ENCODE peak calls at places on chromosomes 13 and 19, in nine cellular contexts. F, J, A, P, S, H, X, N and M are unnamed samples.

GRCh38 chr13:30607908-30608307 is 9.8 kb upstream of the USPL1 start:
- DNase-seq in X (no peak), H (no peak), A (no peak), P (no peak), F (no peak), S (no peak), J (no peak), N (peak; percentile 69), M (no peak)

GRCh38 chr13:43057653-43058317 is 34.4 kb downstream of the DNAJC15 start:
- DNase-seq in N (peak; percentile 29), J (no peak), H (peak; percentile 46), S (no peak), P (peak; percentile 15), A (peak; percentile 38), F (peak; percentile 18), X (no peak), M (no peak)

GRCh38 chr19:2291185-2291751 is 9.3 kb upstream of the PEAK3 start:
- DNase-seq in N (no peak), H (no peak), F (no peak), P (no peak), A (no peak), J (no peak), X (no peak), S (no peak), M (no peak)

GRCh38 chr19:4910594-4911273 is 1.4 kb downstream of the UHRF1 start:
- DNase-seq in F (peak; percentile 64), S (no peak), A (peak; percentile 75), N (no peak), P (peak; percentile 25), H (peak; percentile 19), X (no peak), J (no peak), M (peak; percentile 15)

GRCh38 chr19:45981350-45981749 is 7.7 kb upstream of the NOVA2 start:
- DNase-seq in J (no peak), F (no peak), A (peak; percentile 42), H (no peak), N (no peak), S (no peak), P (no peak), X (no peak), M (no peak)

GRCh38 chr19:32824136-32824835 is 45.3 kb downstream of the SLC7A9 start:
- DNase-seq in H (no peak), S (no peak), J (no peak), F (no peak), X (no peak), A (no peak), N (no peak), P (no peak), M (no peak)

GRCh38 chr13:100986571-100986970 is 312.0 kb upstream of the TMTC4 start:
- DNase-seq in X (no peak), S (no peak), P (no peak), H (no peak), F (no peak), A (no peak), J (no peak), N (no peak), M (no peak)

GRCh38 chr19:2290441-2291184 is 8.6 kb upstream of the PEAK3 start:
- DNase-seq in X (no peak), J (no peak), S (no peak), A (no peak), N (no peak), F (no peak), H (no peak), P (no peak), M (no peak)

GRCh38 chr13:20336761-20337160 is 104.6 kb upstream of the GJB6 start:
- DNase-seq in A (no peak), F (no peak), H (no peak), X (no peak), J (no peak), N (no peak), P (no peak), S (no peak), M (no peak)

GRCh38 chr19:676343-677105 is at the start of gene FSTL3:
- DNase-seq in P (peak; percentile 41), N (no peak), X (peak; percentile 63), J (peak; percentile 34), S (no peak), A (peak; percentile 36), F (peak; percentile 27), H (no peak), M (no peak)

GRCh38 chr19:45001087-45001739 is at the start of gene RELB:
- DNase-seq in S (peak; percentile 98), H (peak; percentile 96), J (peak; percentile 94), A (peak; percentile 95), N (peak; percentile 97), P (peak; percentile 95), X (peak; percentile 98), F (peak; percentile 91), M (peak; percentile 93)

GRCh38 chr19:37845932-37846331 is 60.5 kb downstream of the WDR87 start:
- DNase-seq in A (no peak), X (no peak), P (no peak), H (no peak), S (no peak), N (no peak), J (no peak), F (no peak), M (no peak)

GRCh38 chr13:111790621-111791020 is 276.3 kb upstream of the SOX1 start:
- DNase-seq in S (no peak), H (no peak), A (no peak), J (no peak), P (no peak), X (no peak), F (no peak), N (no peak), M (no peak)

GRCh38 chr19:3431760-3432397 is 48.4 kb downstream of the SMIM24 start:
- DNase-seq in F (no peak), N (no peak), H (no peak), X (peak; percentile 52), S (no peak), J (no peak), P (no peak), A (no peak), M (no peak)

GRCh38 chr19:3434630-3435553 is 45.4 kb downstream of the SMIM24 start:
- DNase-seq in J (peak; percentile 95), S (peak; percentile 98), N (peak; percentile 90), X (peak; percentile 99), F (peak; percentile 97), H (peak; percentile 97), A (peak; percentile 98), P (peak; percentile 90), M (peak; percentile 85)

GRCh38 chr19:3433313-3433712 is 47.0 kb downstream of the SMIM24 start:
- DNase-seq in S (no peak), X (peak; percentile 57), F (no peak), P (no peak), N (no peak), H (no peak), A (no peak), J (no peak), M (no peak)

DNA sequence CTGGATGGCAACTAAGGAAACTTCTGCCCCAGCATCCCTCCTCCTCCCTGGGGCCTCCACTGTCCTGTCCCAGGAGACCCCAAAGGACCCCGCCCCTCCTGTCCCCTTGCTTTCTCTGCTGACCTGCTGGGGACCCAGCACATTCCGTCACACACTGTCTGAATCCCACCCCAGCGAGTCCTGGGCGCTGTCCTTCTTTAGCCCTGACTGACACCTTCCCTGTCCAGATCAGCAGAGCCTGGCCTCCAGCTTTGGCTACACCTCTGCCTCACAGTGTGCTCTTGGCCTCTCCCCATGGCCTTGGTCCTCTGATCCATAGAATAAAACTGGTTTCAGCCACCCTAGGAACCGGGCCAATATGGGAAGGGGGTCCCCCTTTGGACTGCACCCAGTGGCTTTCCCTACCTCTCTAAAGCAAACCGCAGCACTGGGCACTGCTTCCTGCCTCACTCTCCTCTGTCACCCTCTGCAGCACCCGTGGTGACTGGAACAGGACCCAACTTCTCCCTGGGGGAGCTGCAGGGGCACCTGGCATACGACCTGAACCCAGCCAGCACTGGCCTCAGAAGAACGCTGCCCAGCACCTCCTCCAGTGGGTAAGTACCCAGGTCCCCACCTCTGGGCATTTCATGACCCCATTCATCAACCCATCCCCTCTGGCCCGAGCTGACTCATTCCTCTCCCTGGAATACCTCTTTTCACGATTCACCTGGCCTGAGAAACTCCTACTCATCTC is 46.4 kb downstream of the SMIM24 start:
- DNase-seq in P (no peak), N (no peak), X (peak; percentile 50), H (no peak), A (no peak), J (no peak), F (no peak), S (no peak), M (no peak)
- H3K4me3 ChIP-seq in P (no peak overlapping the region), N (peak overlapping the region; percentile 92), X (peak overlapping the region; percentile 62), H (peak overlapping the region; percentile 57), A (no peak overlapping the region), J (no peak overlapping the region), F (no peak overlapping the region), S (peak overlapping the region; percentile 55), M (no peak overlapping the region)

DNA sequence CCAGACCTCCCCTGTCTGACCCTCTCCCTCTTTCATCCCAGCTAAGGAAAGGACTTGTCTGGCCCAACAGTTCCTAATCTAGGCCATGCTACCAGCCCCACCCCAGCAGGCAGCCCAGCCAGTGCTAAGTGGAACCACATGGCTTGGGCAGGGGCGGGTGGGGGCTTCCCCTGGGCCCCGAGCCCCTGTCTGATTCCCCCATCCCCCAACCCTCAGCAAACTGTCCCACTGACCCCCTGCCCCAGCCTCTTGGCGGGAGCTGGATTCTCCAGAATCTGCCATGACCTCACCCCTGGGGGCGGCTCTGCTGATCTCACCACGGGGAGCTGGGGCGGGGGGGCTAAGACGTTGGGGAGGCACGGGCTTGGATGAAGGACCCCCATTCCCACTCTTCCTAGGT is 2.9 kb downstream of the COL5A3 start:
- DNase-seq in S (no peak), N (no peak), P (no peak), A (no peak), F (no peak), J (peak; percentile 66), X (peak; percentile 76), H (peak; percentile 65), M (no peak)
- H3K27me3 ChIP-seq in S (peaks cover 26% of the 10 kb centered on the region), N (peaks cover 19% of the 10 kb centered on the region), P (peaks cover 95% of the 10 kb centered on the region), A (peaks cover 45% of the 10 kb centered on the region), F (peaks cover 3% of the 10 kb centered on the region), J (no peaks in the 10 kb centered on the region), X (peaks cover 43% of the 10 kb centered on the region), H (peaks cover 68% of the 10 kb centered on the region), M (no peaks in the 10 kb centered on the region)

GRCh38 chr13:99843872-99844271 is 127.7 kb downstream of the ZIC5 start:
- DNase-seq in P (no peak), N (no peak), J (no peak), F (no peak), H (no peak), S (no peak), A (no peak), X (no peak), M (no peak)

GRCh38 chr13:99845136-99845874 is 126.3 kb downstream of the ZIC5 start:
- DNase-seq in H (no peak), X (no peak), A (no peak), P (no peak), N (no peak), S (no peak), F (no peak), J (no peak), M (no peak)

GRCh38 chr13:99842379-99842778 is 129.2 kb downstream of the ZIC5 start:
- DNase-seq in A (no peak), P (no peak), H (no peak), X (no peak), J (no peak), N (no peak), S (no peak), F (no peak), M (no peak)

GRCh38 chr13:99847318-99847750 is 124.2 kb downstream of the ZIC5 start:
- DNase-seq in S (no peak), N (no peak), X (no peak), P (no peak), A (no peak), H (no peak), F (no peak), J (no peak), M (no peak)
- H3K4me1 ChIP-seq in S (no peaks in the 10 kb centered on the region), N (no peaks in the 10 kb centered on the region), X (no peaks in the 10 kb centered on the region), P (no peaks in the 10 kb centered on the region), A (no peaks in the 10 kb centered on the region), H (no peaks in the 10 kb centered on the region), F (no peaks in the 10 kb centered on the region), J (no peaks in the 10 kb centered on the region), M (no peaks in the 10 kb centered on the region)

GRCh38 chr19:39995794-39996193 is 1.1 kb upstream of the ZNF546 start:
- DNase-seq in H (no peak), P (no peak), A (no peak), X (no peak), S (no peak), J (no peak), N (no peak), F (no peak), M (no peak)
- H3K4me3 ChIP-seq in H (peak overlapping the region; percentile 67), P (peak overlapping the region; percentile 91), A (peak overlapping the region; percentile 87), X (peak overlapping the region; percentile 96), S (peak overlapping the region; percentile 76), J (peak overlapping the region; percentile 74), N (peak overlapping the region; percentile 45), F (peak overlapping the region; percentile 96), M (no peak overlapping the region)